ENCODE peak calls at places on chromosomes 5 and 9, in eight cellular contexts. F is left colon, D is IMR-90, A is pancreas, U is T-cell, C is omental fat pad, Y is PC-3, J is left ventricle myocardium superior. X is an unnamed sample.

GRCh38 chr5:158752656-158752973 is 347.1 kb downstream of the EBF1 start:
- ATAC-seq in F (no peak), D (no peak), A (no peak), U (no peak), C (no peak), Y (no peak), J (no peak), X (no peak)

GRCh38 chr9:89079421-89079820 is 88.2 kb downstream of the S1PR3 start:
- ATAC-seq in F (no peak), D (peak), A (no peak), U (no peak), C (peak), Y (no peak), J (peak), X (no peak)

GRCh38 chr9:32704343-32704742 is 68.9 kb upstream of the TAF1L start:
- ATAC-seq in F (no peak), D (no peak), A (no peak), U (no peak), C (no peak), Y (no peak), J (no peak), X (no peak)

GRCh38 chr5:135174315-135175096 is 140.5 kb upstream of the PITX1 start:
- ATAC-seq in F (no peak), D (peak), A (no peak), U (no peak), C (no peak), Y (no peak), J (no peak), X (no peak)

GRCh38 chr9:133862585-133863041 is 124.5 kb upstream of the SARDH start:
- ATAC-seq in F (peak), D (no peak), A (peak), U (no peak), C (peak), Y (no peak), J (peak), X (peak)

GRCh38 chr9:28805197-28805596 is 1231.9 kb upstream of the C9orf72 start:
- ATAC-seq in F (no peak), D (no peak), A (no peak), U (no peak), C (no peak), Y (no peak), J (no peak), X (no peak)

GRCh38 chr5:180908998-180909731 is 10.2 kb downstream of the BTNL8 start:
- ATAC-seq in F (peak), D (no peak), A (no peak), U (no peak), C (no peak), Y (no peak), J (peak), X (no peak)

GRCh38 chr5:3349704-3350565 is 245.7 kb upstream of the IRX1 start:
- ATAC-seq in F (no peak), D (no peak), A (no peak), U (no peak), C (no peak), Y (no peak), J (no peak), X (no peak)

GRCh38 chr5:114055318-114055788 is 306.5 kb upstream of the KCNN2 start:
- ATAC-seq in F (peak), D (peak), A (peak), U (no peak), C (peak), Y (no peak), J (peak), X (peak)

GRCh38 chr5:78795757-78796156 is 147.2 kb upstream of the LHFPL2 start:
- ATAC-seq in F (no peak), D (no peak), A (peak), U (no peak), C (no peak), Y (no peak), J (no peak), X (no peak)

GRCh38 chr9:136806631-136807201 is 1.0 kb upstream of the RABL6 start:
- ATAC-seq in F (peak), D (no peak), A (no peak), U (no peak), C (no peak), Y (peak), J (no peak), X (no peak)

GRCh38 chr5:88826959-88827585 is 55.9 kb downstream of the MEF2C start:
- ATAC-seq in F (peak), D (peak), A (peak), U (peak), C (peak), Y (peak), J (peak), X (peak)

GRCh38 chr5:174777116-174777515 is 52.7 kb downstream of the MSX2 start:
- ATAC-seq in F (no peak), D (no peak), A (no peak), U (no peak), C (no peak), Y (no peak), J (no peak), X (no peak)

GRCh38 chr9:86775718-86776117 is 171.6 kb downstream of the GAS1 start:
- ATAC-seq in F (no peak), D (no peak), A (no peak), U (no peak), C (no peak), Y (no peak), J (no peak), X (no peak)

GRCh38 chr5:38660194-38660668 is 103.8 kb upstream of the LIFR start:
- ATAC-seq in F (peak), D (no peak), A (peak), U (no peak), C (peak), Y (peak), J (peak), X (peak)

GRCh38 chr9:2373648-2374047 is 247.9 kb upstream of the VLDLR start:
- ATAC-seq in F (no peak), D (no peak), A (no peak), U (no peak), C (no peak), Y (no peak), J (no peak), X (no peak)

GRCh38 chr5:93072831-93073459 is 508.1 kb downstream of the NR2F1-AS1 start:
- ATAC-seq in F (no peak), D (peak), A (no peak), U (no peak), C (peak), Y (peak), J (no peak), X (no peak)

GRCh38 chr9:100104314-100104713 is 5.3 kb downstream of the INVS start:
- ATAC-seq in F (no peak), D (no peak), A (no peak), U (no peak), C (no peak), Y (peak), J (no peak), X (no peak)

GRCh38 chr5:99054972-99055371 is 126.2 kb upstream of the CHD1 start:
- ATAC-seq in F (no peak), D (no peak), A (no peak), U (no peak), C (no peak), Y (no peak), J (no peak), X (no peak)

GRCh38 chr9:20604561-20604960 is 17.7 kb downstream of the MLLT3 start:
- ATAC-seq in F (peak), D (peak), A (no peak), U (no peak), C (no peak), Y (no peak), J (peak), X (no peak)

GRCh38 chr5:13403351-13403750 is 541.1 kb downstream of the DNAH5 start:
- ATAC-seq in F (no peak), D (no peak), A (no peak), U (no peak), C (no peak), Y (no peak), J (no peak), X (no peak)

GRCh38 chr5:73197637-73198257 is 24.8 kb downstream of the TMEM174 start:
- ATAC-seq in F (no peak), D (no peak), A (no peak), U (no peak), C (no peak), Y (no peak), J (no peak), X (no peak)

GRCh38 chr9:17423681-17424011 is 155.2 kb upstream of the SH3GL2 start:
- ATAC-seq in F (no peak), D (no peak), A (no peak), U (no peak), C (no peak), Y (no peak), J (no peak), X (no peak)

GRCh38 chr9:133221177-133221809 is 12.2 kb upstream of the OBP2B start:
- ATAC-seq in F (no peak), D (no peak), A (no peak), U (no peak), C (no peak), Y (no peak), J (no peak), X (no peak)

GRCh38 chr9:687994-688393 is 153.5 kb upstream of the DMRT1 start:
- ATAC-seq in F (no peak), D (no peak), A (no peak), U (no peak), C (no peak), Y (no peak), J (no peak), X (no peak)

GRCh38 chr5:172588380-172588779 is 52.7 kb upstream of the NEURL1B start:
- ATAC-seq in F (no peak), D (no peak), A (no peak), U (no peak), C (no peak), Y (no peak), J (no peak), X (no peak)

GRCh38 chr5:180803181-180804128 is 849 bp upstream of the MGAT1 start:
- ATAC-seq in F (peak), D (no peak), A (no peak), U (peak), C (no peak), Y (no peak), J (peak), X (peak)

GRCh38 chr5:105670586-105670985 is 2000.2 kb downstream of the EFNA5 start:
- ATAC-seq in F (no peak), D (no peak), A (no peak), U (no peak), C (no peak), Y (no peak), J (no peak), X (no peak)

GRCh38 chr5:143585970-143586369 is 182.5 kb upstream of the NR3C1 start:
- ATAC-seq in F (no peak), D (no peak), A (no peak), U (no peak), C (no peak), Y (no peak), J (no peak), X (no peak)

GRCh38 chr5:126888180-126888579 is 111.2 kb downstream of the LMNB1 start:
- ATAC-seq in F (no peak), D (no peak), A (no peak), U (no peak), C (no peak), Y (no peak), J (no peak), X (no peak)

GRCh38 chr5:75322066-75322465 is 15.0 kb upstream of the HMGCR start:
- ATAC-seq in F (peak), D (no peak), A (no peak), U (no peak), C (no peak), Y (no peak), J (no peak), X (no peak)

GRCh38 chr9:129763235-129763917 is 10.5 kb upstream of the PTGES start:
- ATAC-seq in F (no peak), D (peak), A (peak), U (no peak), C (peak), Y (no peak), J (peak), X (peak)

GRCh38 chr9:115891929-115892328 is 261.7 kb upstream of the PAPPA start:
- ATAC-seq in F (no peak), D (peak), A (no peak), U (no peak), C (no peak), Y (peak), J (no peak), X (no peak)

GRCh38 chr5:14168793-14169262 is 25.7 kb downstream of the TRIO start:
- ATAC-seq in F (no peak), D (no peak), A (no peak), U (no peak), C (no peak), Y (no peak), J (no peak), X (no peak)

GRCh38 chr9:91411096-91411771 is 12.4 kb downstream of the NFIL3 start:
- ATAC-seq in F (no peak), D (peak), A (no peak), U (no peak), C (no peak), Y (peak), J (no peak), X (no peak)

GRCh38 chr5:110899566-110900412 is 161.0 kb downstream of the SLC25A46 start:
- ATAC-seq in F (no peak), D (peak), A (no peak), U (no peak), C (no peak), Y (peak), J (no peak), X (no peak)

GRCh38 chr5:91384671-91385430 is 1.7 kb upstream of the ARRDC3 start:
- ATAC-seq in F (peak), D (peak), A (peak), U (no peak), C (no peak), Y (peak), J (peak), X (no peak)

GRCh38 chr5:81506378-81506777 is 112.4 kb upstream of the ACOT12 start:
- ATAC-seq in F (no peak), D (no peak), A (peak), U (no peak), C (no peak), Y (no peak), J (no peak), X (no peak)